ENCODE peak calls at places on chromosome 11, in ten cellular contexts. One of them, this sample, is unnamed.
A peak's percentile ranks its signal among the peaks of the same experiment; 100 is the strongest.

GRCh38 chr11:128324531-128325141 is 262.7 kb downstream of the ETS1 start:
- DNase-seq in endothelial cell: no peak
- DNase-seq in T follicular helper cell: peak; percentile 70
- DNase-seq in activated CD4-positive, alpha-beta T cell treated with anti-CD3 and anti-CD28 coated beads, Interleukin-2, amount 50 U/mL, for 48 hours: peak; percentile 72
- DNase-seq in GM13977: no peak
- DNase-seq in EH: no peak
- DNase-seq in HFF-Myc: no peak
- DNase-seq in right lobe of liver: no peak
- DNase-seq in PC-9: no peak
- DNase-seq in RCC 7860: no peak
- DNase-seq in this sample: no peak

GRCh38 chr11:64562723-64563351 is 28.2 kb upstream of the SLC22A12 start:
- DNase-seq in endothelial cell: no peak
- DNase-seq in T follicular helper cell: no peak
- DNase-seq in activated CD4-positive, alpha-beta T cell treated with anti-CD3 and anti-CD28 coated beads, Interleukin-2, amount 50 U/mL, for 48 hours: no peak
- DNase-seq in GM13977: no peak
- DNase-seq in EH: no peak
- DNase-seq in HFF-Myc: no peak
- DNase-seq in right lobe of liver: peak; percentile 22
- DNase-seq in PC-9: no peak
- DNase-seq in RCC 7860: no peak
- DNase-seq in this sample: no peak

GRCh38 chr11:85643255-85643654 is 4.5 kb upstream of the TMEM126A start:
- DNase-seq in endothelial cell: no peak
- DNase-seq in T follicular helper cell: no peak
- DNase-seq in activated CD4-positive, alpha-beta T cell treated with anti-CD3 and anti-CD28 coated beads, Interleukin-2, amount 50 U/mL, for 48 hours: no peak
- DNase-seq in GM13977: no peak
- DNase-seq in EH: no peak
- DNase-seq in HFF-Myc: no peak
- DNase-seq in right lobe of liver: no peak
- DNase-seq in PC-9: no peak
- DNase-seq in RCC 7860: no peak
- DNase-seq in this sample: peak; percentile 38

GRCh38 chr11:72061739-72062396 is 18.5 kb downstream of the NUMA1 start:
- DNase-seq in endothelial cell: no peak
- DNase-seq in T follicular helper cell: no peak
- DNase-seq in activated CD4-positive, alpha-beta T cell treated with anti-CD3 and anti-CD28 coated beads, Interleukin-2, amount 50 U/mL, for 48 hours: no peak
- DNase-seq in GM13977: no peak
- DNase-seq in EH: no peak
- DNase-seq in HFF-Myc: no peak
- DNase-seq in right lobe of liver: no peak
- DNase-seq in PC-9: no peak
- DNase-seq in RCC 7860: no peak
- DNase-seq in this sample: no peak

GRCh38 chr11:76885390-76886097 is 24.8 kb downstream of the ACER3 start:
- DNase-seq in endothelial cell: no peak
- DNase-seq in T follicular helper cell: no peak
- DNase-seq in activated CD4-positive, alpha-beta T cell treated with anti-CD3 and anti-CD28 coated beads, Interleukin-2, amount 50 U/mL, for 48 hours: peak; percentile 7
- DNase-seq in GM13977: no peak
- DNase-seq in EH: peak; percentile 51
- DNase-seq in HFF-Myc: no peak
- DNase-seq in right lobe of liver: no peak
- DNase-seq in PC-9: no peak
- DNase-seq in RCC 7860: peak; percentile 88
- DNase-seq in this sample: no peak

GRCh38 chr11:44619931-44620725 is 54.7 kb downstream of the CD82 start:
- DNase-seq in endothelial cell: peak; percentile 2
- DNase-seq in T follicular helper cell: no peak
- DNase-seq in activated CD4-positive, alpha-beta T cell treated with anti-CD3 and anti-CD28 coated beads, Interleukin-2, amount 50 U/mL, for 48 hours: no peak
- DNase-seq in GM13977: no peak
- DNase-seq in EH: no peak
- DNase-seq in HFF-Myc: no peak
- DNase-seq in right lobe of liver: peak; percentile 46
- DNase-seq in PC-9: no peak
- DNase-seq in RCC 7860: no peak
- DNase-seq in this sample: peak; percentile 17

GRCh38 chr11:48109046-48109666 is 107.5 kb upstream of the OR4B1 start:
- DNase-seq in endothelial cell: no peak
- DNase-seq in T follicular helper cell: no peak
- DNase-seq in activated CD4-positive, alpha-beta T cell treated with anti-CD3 and anti-CD28 coated beads, Interleukin-2, amount 50 U/mL, for 48 hours: no peak
- DNase-seq in GM13977: no peak
- DNase-seq in EH: peak; percentile 68
- DNase-seq in HFF-Myc: no peak
- DNase-seq in right lobe of liver: no peak
- DNase-seq in PC-9: no peak
- DNase-seq in RCC 7860: peak; percentile 58
- DNase-seq in this sample: no peak

GRCh38 chr11:121672630-121673487 is 220.1 kb upstream of the SORL1-AS1 start:
- DNase-seq in endothelial cell: no peak
- DNase-seq in T follicular helper cell: no peak
- DNase-seq in activated CD4-positive, alpha-beta T cell treated with anti-CD3 and anti-CD28 coated beads, Interleukin-2, amount 50 U/mL, for 48 hours: no peak
- DNase-seq in GM13977: no peak
- DNase-seq in EH: peak; percentile 41
- DNase-seq in HFF-Myc: no peak
- DNase-seq in right lobe of liver: no peak
- DNase-seq in PC-9: no peak
- DNase-seq in RCC 7860: no peak
- DNase-seq in this sample: no peak

This sample was measured in stomach.